ENCODE peak calls at places on chromosomes 4 and X, in six cellular contexts. H, V, B, F, P and Z are unnamed samples.

GRCh38 chr4:138576684-138577083 is 334.5 kb upstream of the SLC7A11 start:
- DNase-seq in H (no peak), V (no peak), B (peak; percentile 27), F (peak; percentile 51), P (peak; percentile 48), Z (peak; percentile 32)

GRCh38 chrX:130024127-130024526 is 41.7 kb downstream of the BCORL1 start:
- DNase-seq in H (peak; percentile 87), V (peak; percentile 82), B (peak; percentile 4), F (peak; percentile 25), P (peak; percentile 66), Z (peak; percentile 64)

GRCh38 chrX:136961594-136962135 is 72.1 kb downstream of the GPR101 start:
- DNase-seq in H (no peak), V (no peak), B (no peak), F (peak; percentile 30), P (peak; percentile 23), Z (no peak)

GRCh38 chr4:2340272-2341061 is 78.0 kb downstream of the ZFYVE28 start:
- DNase-seq in H (no peak), V (no peak), B (no peak), F (no peak), P (no peak), Z (no peak)

GRCh38 chr4:10590896-10591295 is 93.7 kb downstream of the CLNK start:
- DNase-seq in H (no peak), V (no peak), B (peak; percentile 68), F (peak; percentile 56), P (peak; percentile 87), Z (peak; percentile 35)

GRCh38 chr4:47749858-47750257 is 88.0 kb downstream of the CORIN start:
- DNase-seq in H (no peak), V (no peak), B (no peak), F (no peak), P (no peak), Z (no peak)

GRCh38 chr4:183405371-183405770 is 39.1 kb upstream of the CDKN2AIP start:
- DNase-seq in H (no peak), V (no peak), B (no peak), F (no peak), P (no peak), Z (no peak)

GRCh38 chr4:112416464-112416863 is 99.5 kb downstream of the NEUROG2 start:
- DNase-seq in H (no peak), V (no peak), B (peak; percentile 71), F (no peak), P (no peak), Z (no peak)

GRCh38 chrX:110119480-110119879 is 116.6 kb downstream of the TMEM164 start:
- DNase-seq in H (no peak), V (no peak), B (no peak), F (no peak), P (no peak), Z (no peak)

GRCh38 chrX:19747672-19748610 is 139.5 kb downstream of the SH3KBP1 start:
- DNase-seq in H (peak; percentile 39), V (peak; percentile 8), B (no peak), F (no peak), P (no peak), Z (no peak)

GRCh38 chr4:27595956-27596355 is 735.3 kb downstream of the STIM2 start:
- DNase-seq in H (no peak), V (no peak), B (no peak), F (no peak), P (no peak), Z (no peak)

GRCh38 chrX:96791559-96791958 is 92.1 kb upstream of the RPA4 start:
- DNase-seq in H (no peak), V (peak; percentile 21), B (peak; percentile 5), F (peak; percentile 45), P (peak; percentile 83), Z (peak; percentile 51)

GRCh38 chrX:41512394-41512793 is 65.3 kb downstream of the NYX start:
- DNase-seq in H (no peak), V (no peak), B (no peak), F (no peak), P (no peak), Z (no peak)

GRCh38 chr4:15303052-15303641 is 124.7 kb upstream of the C1QTNF7 start:
- DNase-seq in H (no peak), V (no peak), B (peak; percentile 40), F (peak; percentile 75), P (peak; percentile 89), Z (peak; percentile 89)

GRCh38 chr4:71186566-71187398 is 152.0 kb upstream of the SLC4A4 start:
- DNase-seq in H (peak; percentile 72), V (peak; percentile 64), B (peak; percentile 20), F (peak; percentile 61), P (no peak), Z (peak; percentile 69)

GRCh38 chr4:8365951-8366350 is 74.6 kb downstream of the ACOX3 start:
- DNase-seq in H (peak; percentile 39), V (no peak), B (no peak), F (no peak), P (no peak), Z (no peak)

GRCh38 chrX:139784788-139785187 is 76.8 kb upstream of the MCF2 start:
- DNase-seq in H (no peak), V (no peak), B (no peak), F (no peak), P (no peak), Z (no peak)

GRCh38 chr4:76950846-76951321 is 1.3 kb downstream of the SEPTIN11 start:
- DNase-seq in H (peak; percentile 49), V (no peak), B (peak; percentile 71), F (peak; percentile 57), P (peak; percentile 42), Z (peak; percentile 76)

GRCh38 chr4:105473340-105474109 is at the start of gene PPA2:
- DNase-seq in H (peak; percentile 96), V (peak; percentile 90), B (peak; percentile 89), F (peak; percentile 91), P (peak; percentile 89), Z (peak; percentile 88)

GRCh38 chr4:81635128-81635527 is 163.4 kb upstream of the RASGEF1B start:
- DNase-seq in H (no peak), V (no peak), B (no peak), F (no peak), P (no peak), Z (no peak)

GRCh38 chr4:111781611-111782010 is 363.6 kb upstream of the FAM241A start:
- DNase-seq in H (no peak), V (no peak), B (peak; percentile 43), F (no peak), P (no peak), Z (no peak)

GRCh38 chr4:188175288-188175687 is 36.0 kb downstream of the TRIML1 start:
- DNase-seq in H (no peak), V (no peak), B (peak; percentile 62), F (no peak), P (no peak), Z (no peak)

GRCh38 chr4:140092094-140092820 is 61.7 kb downstream of the MAML3 start:
- DNase-seq in H (peak; percentile 54), V (peak; percentile 41), B (peak; percentile 35), F (no peak), P (no peak), Z (no peak)

DNA sequence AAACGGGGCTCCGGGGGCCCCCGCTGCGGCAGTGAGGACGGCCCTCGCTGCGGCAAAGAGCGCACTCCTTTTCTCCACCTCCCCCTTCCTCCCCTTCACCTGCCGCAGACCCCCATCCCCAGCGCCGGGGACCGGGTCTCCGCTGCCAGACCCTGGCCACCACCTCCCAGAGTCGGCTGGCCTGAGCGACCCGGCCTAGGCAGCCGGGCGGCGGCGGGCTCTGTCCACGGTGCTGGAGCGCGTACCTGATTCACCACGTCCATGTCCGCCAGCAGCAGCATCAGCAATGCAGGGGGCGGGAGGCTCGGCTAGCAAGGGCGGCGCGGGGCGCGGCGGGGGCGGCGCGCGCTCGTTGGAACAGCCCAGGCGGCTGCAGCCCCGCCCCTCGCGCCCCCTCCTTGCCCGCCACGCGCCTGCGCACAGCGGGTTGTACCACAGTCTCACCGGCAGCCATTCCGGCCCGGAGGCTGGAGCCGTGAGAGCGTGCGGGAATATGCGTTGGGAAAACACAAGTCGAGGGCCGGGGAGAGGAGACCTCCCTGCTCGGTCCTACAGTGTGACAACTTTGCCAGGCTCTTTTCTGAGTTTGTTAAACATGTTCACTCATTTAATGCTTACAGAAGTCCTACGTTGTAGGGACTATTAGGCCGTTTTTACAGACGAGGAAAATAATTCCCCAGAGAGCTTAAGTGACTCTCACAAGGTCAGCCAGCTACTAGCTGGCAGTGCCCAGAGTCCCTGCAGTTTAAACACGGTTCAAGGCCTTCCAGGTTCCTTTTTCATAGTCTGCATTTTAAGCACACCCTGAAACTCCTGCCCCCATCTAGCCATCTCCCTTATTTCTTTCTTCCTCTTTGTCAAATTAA is at the start of gene SYP:
- DNase-seq in H (peak; percentile 91), V (peak; percentile 88), B (peak; percentile 74), F (peak; percentile 84), P (peak; percentile 80), Z (peak; percentile 82)
- H3K4me3 ChIP-seq in H (peak within 1 kb of the TSS; percentile 44), V (peak within 1 kb of the TSS; percentile 51), B (peak within 1 kb of the TSS; percentile 20), F (peak within 1 kb of the TSS; percentile 13), P (peak within 1 kb of the TSS; percentile 28), Z (peak within 1 kb of the TSS; percentile 49)

GRCh38 chr4:113469023-113469390 is 292.5 kb downstream of the CAMK2D start:
- DNase-seq in H (no peak), V (no peak), B (no peak), F (no peak), P (peak; percentile 16), Z (peak; percentile 52)

GRCh38 chr4:113471141-113471860 is 290.2 kb downstream of the CAMK2D start:
- DNase-seq in H (no peak), V (no peak), B (no peak), F (peak; percentile 58), P (peak; percentile 55), Z (peak; percentile 65)

GRCh38 chr4:113468165-113469022 is 293.1 kb downstream of the CAMK2D start:
- DNase-seq in H (peak; percentile 73), V (peak; percentile 77), B (peak; percentile 100), F (peak; percentile 100), P (peak; percentile 100), Z (peak; percentile 100)

GRCh38 chr4:113469926-113470325 is 291.6 kb downstream of the CAMK2D start:
- DNase-seq in H (no peak), V (no peak), B (no peak), F (no peak), P (no peak), Z (no peak)

GRCh38 chr4:113467581-113467980 is 294.0 kb downstream of the CAMK2D start:
- DNase-seq in H (no peak), V (no peak), B (peak; percentile 85), F (peak; percentile 62), P (peak; percentile 91), Z (peak; percentile 84)
- H3K4me3 ChIP-seq in H (no peak overlapping the region), V (peak overlapping the region; percentile 1), B (peak overlapping the region; percentile 14), F (no peak overlapping the region), P (peak overlapping the region; percentile 22), Z (peak overlapping the region; percentile 40)

GRCh38 chr4:181939199-181939945 is 303.8 kb upstream of the TENM3 start:
- DNase-seq in H (no peak), V (no peak), B (peak; percentile 59), F (peak; percentile 76), P (no peak), Z (peak; percentile 12)
- H3K4me3 ChIP-seq in H (no peak overlapping the region), V (no peak overlapping the region), B (no peak overlapping the region), F (no peak overlapping the region), P (no peak overlapping the region), Z (no peak overlapping the region)

GRCh38 chrX:149037301-149037700 is 467.8 kb downstream of the IDS start:
- DNase-seq in H (no peak), V (no peak), B (no peak), F (no peak), P (no peak), Z (no peak)

GRCh38 chrX:149036086-149036485 is 469.0 kb downstream of the IDS start:
- DNase-seq in H (no peak), V (peak; percentile 10), B (no peak), F (no peak), P (no peak), Z (no peak)

DNA sequence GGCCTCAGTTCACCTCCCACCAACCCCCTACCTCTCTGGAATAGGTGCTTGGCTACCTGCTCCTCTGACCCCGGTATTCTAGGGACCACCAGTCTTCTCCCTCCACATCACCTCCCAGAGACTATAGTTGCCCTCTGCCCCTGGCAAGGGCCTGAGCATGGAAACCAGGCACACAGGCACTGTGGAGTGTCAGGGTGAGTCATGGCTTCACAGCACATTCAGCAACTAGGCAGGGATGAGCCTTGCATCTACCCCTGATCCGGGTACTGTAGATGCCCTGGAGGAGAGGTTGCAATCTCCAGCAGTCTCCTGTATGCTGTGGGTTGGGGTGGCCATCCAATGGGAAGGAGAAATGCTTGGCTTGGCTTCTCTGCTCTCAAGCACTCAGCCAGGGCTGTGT is 472.7 kb downstream of the IDS start:
- DNase-seq in H (no peak), V (no peak), B (no peak), F (no peak), P (no peak), Z (no peak)
- H3K4me3 ChIP-seq in H (no peak overlapping the region), V (no peak overlapping the region), B (no peak overlapping the region), F (no peak overlapping the region), P (no peak overlapping the region), Z (no peak overlapping the region)